ENCODE peak calls at places on chromosomes 16 and 17, in six cellular contexts. V, Z, T, E, J and K are unnamed samples.

GRCh38 chr16:8867483-8868271 is 1.1 kb downstream of the CARHSP1 start:
- DNase-seq in V (peak), Z (no peak), T (no peak), E (peak), J (no peak), K (peak)

GRCh38 chr16:81646561-81646960 is 132.5 kb upstream of the PLCG2 start:
- DNase-seq in V (no peak), Z (peak), T (no peak), E (no peak), J (no peak), K (no peak)

GRCh38 chr16:50478773-50479149 is 69.4 kb upstream of the NKD1 start:
- DNase-seq in V (no peak), Z (no peak), T (peak), E (no peak), J (no peak), K (no peak)

GRCh38 chr16:9091867-9092281 is 430 bp downstream of the HAPSTR1 start:
- DNase-seq in V (no peak), Z (no peak), T (peak), E (no peak), J (no peak), K (no peak)

GRCh38 chr17:1709971-1710806 is at the start of gene TLCD2:
- DNase-seq in V (peak), Z (peak), T (peak), E (peak), J (no peak), K (peak)

GRCh38 chr17:77109159-77110005 is 31.4 kb upstream of the SEC14L1 start:
- DNase-seq in V (no peak), Z (no peak), T (no peak), E (no peak), J (no peak), K (no peak)

GRCh38 chr17:52681486-52681885 is 523.0 kb upstream of the CA10 start:
- DNase-seq in V (no peak), Z (no peak), T (no peak), E (no peak), J (no peak), K (no peak)

GRCh38 chr17:64240741-64241347 is 22.2 kb downstream of the TEX2 start:
- DNase-seq in V (peak), Z (peak), T (no peak), E (no peak), J (peak), K (no peak)

GRCh38 chr17:59778996-59779395 is 71.5 kb downstream of the VMP1 start:
- DNase-seq in V (no peak), Z (no peak), T (no peak), E (no peak), J (no peak), K (no peak)

GRCh38 chr17:78026381-78026780 is 67.9 kb downstream of the TNRC6C start:
- DNase-seq in V (no peak), Z (no peak), T (no peak), E (no peak), J (no peak), K (no peak)

GRCh38 chr17:63995626-63996025 is 2.5 kb upstream of the PRR29 start:
- DNase-seq in V (no peak), Z (no peak), T (no peak), E (peak), J (no peak), K (no peak)

GRCh38 chr16:81661082-81661481 is 118.0 kb upstream of the PLCG2 start:
- DNase-seq in V (no peak), Z (no peak), T (no peak), E (no peak), J (no peak), K (no peak)

GRCh38 chr17:30200086-30200485 is 35.4 kb downstream of the SLC6A4 start:
- DNase-seq in V (no peak), Z (no peak), T (no peak), E (no peak), J (no peak), K (no peak)

GRCh38 chr16:20740007-20740883 is 1.4 kb downstream of the THUMPD1 start:
- DNase-seq in V (no peak), Z (peak), T (peak), E (no peak), J (no peak), K (no peak)

GRCh38 chr17:45681706-45682105 is 102.4 kb upstream of the CRHR1 start:
- DNase-seq in V (no peak), Z (no peak), T (no peak), E (no peak), J (no peak), K (no peak)

GRCh38 chr16:84989791-84990620 is 21.3 kb downstream of the ZDHHC7 start:
- DNase-seq in V (no peak), Z (no peak), T (no peak), E (no peak), J (no peak), K (no peak)

GRCh38 chr16:4309833-4310266 is 6.0 kb upstream of the GLIS2 start:
- DNase-seq in V (peak), Z (peak), T (peak), E (no peak), J (no peak), K (peak)

GRCh38 chr16:89325861-89326471 is 108.5 kb downstream of the ZNF778 start:
- DNase-seq in V (no peak), Z (peak), T (no peak), E (peak), J (no peak), K (no peak)

GRCh38 chr16:89924298-89924924 is 1.3 kb downstream of the TUBB3 start:
- DNase-seq in V (no peak), Z (peak), T (peak), E (no peak), J (no peak), K (peak)

GRCh38 chr17:43020789-43021738 is 1.1 kb downstream of the VAT1 start:
- DNase-seq in V (peak), Z (peak), T (peak), E (no peak), J (no peak), K (peak)

GRCh38 chr16:66717112-66717675 is 20.7 kb upstream of the CMTM4 start:
- DNase-seq in V (peak), Z (peak), T (peak), E (no peak), J (peak), K (peak)

GRCh38 chr16:15450624-15451023 is 16.2 kb downstream of the BMERB1 start:
- DNase-seq in V (no peak), Z (no peak), T (no peak), E (peak), J (no peak), K (no peak)

GRCh38 chr17:17983776-17984175 is 11.1 kb downstream of the DRC3 start:
- DNase-seq in V (no peak), Z (no peak), T (no peak), E (no peak), J (no peak), K (no peak)

GRCh38 chr17:17983376-17983775 is 10.7 kb downstream of the DRC3 start:
- DNase-seq in V (no peak), Z (no peak), T (no peak), E (no peak), J (no peak), K (no peak)

GRCh38 chr17:17985153-17985552 is 12.5 kb downstream of the DRC3 start:
- DNase-seq in V (no peak), Z (no peak), T (no peak), E (no peak), J (no peak), K (no peak)

GRCh38 chr17:17987187-17987896 is 14.7 kb downstream of the DRC3 start:
- DNase-seq in V (no peak), Z (no peak), T (no peak), E (no peak), J (no peak), K (no peak)

GRCh38 chr17:17985555-17985954 is 12.9 kb downstream of the DRC3 start:
- DNase-seq in V (no peak), Z (no peak), T (no peak), E (no peak), J (no peak), K (no peak)
- TF ChIP-seq CTCF in V (no peak), Z (peak), T (no peak), E (peak), J (peak), K (no peak)

GRCh38 chr17:12438212-12438611 is 227.5 kb upstream of the MYOCD start:
- DNase-seq in V (no peak), Z (no peak), T (no peak), E (no peak), J (no peak), K (no peak)
- TF ChIP-seq CTCF in V (no peak), Z (no peak), T (no peak), E (no peak), J (no peak), K (no peak)

GRCh38 chr16:1825864-1826690 is 548 bp downstream of the HAGH start:
- DNase-seq in V (no peak), Z (peak), T (peak), E (no peak), J (no peak), K (peak)
- TF ChIP-seq CTCF in V (no peak), Z (peak), T (no peak), E (peak), J (no peak), K (no peak)

GRCh38 chr17:51474764-51475163 is 214.4 kb downstream of the UTP18 start:
- DNase-seq in V (no peak), Z (no peak), T (no peak), E (no peak), J (no peak), K (no peak)

GRCh38 chr17:51481370-51481769 is 221.0 kb downstream of the UTP18 start:
- DNase-seq in V (no peak), Z (no peak), T (no peak), E (no peak), J (no peak), K (no peak)

GRCh38 chr17:51475650-51476221 is 215.4 kb downstream of the UTP18 start:
- DNase-seq in V (no peak), Z (no peak), T (no peak), E (no peak), J (no peak), K (no peak)

DNA sequence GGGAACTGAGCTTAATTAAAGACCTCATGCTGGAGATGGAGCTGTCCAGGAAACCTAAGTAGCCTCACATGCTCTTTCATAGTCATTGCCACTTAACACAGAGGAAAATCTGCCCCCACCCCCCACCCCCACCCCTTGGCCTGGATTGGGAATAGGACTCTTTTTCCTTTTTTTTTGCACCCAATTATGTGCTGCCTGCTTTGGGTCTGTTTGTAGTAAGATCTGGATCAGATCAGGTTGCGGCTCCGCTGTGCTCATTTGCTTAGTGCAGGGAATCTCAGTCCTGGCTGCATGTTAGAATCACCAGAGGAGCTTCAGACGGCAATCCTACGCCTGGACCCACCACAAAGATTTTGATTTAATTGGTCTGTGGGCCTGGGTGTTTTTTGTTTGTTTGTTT is 219.0 kb downstream of the UTP18 start:
- DNase-seq in V (no peak), Z (no peak), T (no peak), E (no peak), J (no peak), K (no peak)
- TF ChIP-seq CTCF in V (no peak), Z (no peak), T (no peak), E (no peak), J (no peak), K (no peak)

DNA sequence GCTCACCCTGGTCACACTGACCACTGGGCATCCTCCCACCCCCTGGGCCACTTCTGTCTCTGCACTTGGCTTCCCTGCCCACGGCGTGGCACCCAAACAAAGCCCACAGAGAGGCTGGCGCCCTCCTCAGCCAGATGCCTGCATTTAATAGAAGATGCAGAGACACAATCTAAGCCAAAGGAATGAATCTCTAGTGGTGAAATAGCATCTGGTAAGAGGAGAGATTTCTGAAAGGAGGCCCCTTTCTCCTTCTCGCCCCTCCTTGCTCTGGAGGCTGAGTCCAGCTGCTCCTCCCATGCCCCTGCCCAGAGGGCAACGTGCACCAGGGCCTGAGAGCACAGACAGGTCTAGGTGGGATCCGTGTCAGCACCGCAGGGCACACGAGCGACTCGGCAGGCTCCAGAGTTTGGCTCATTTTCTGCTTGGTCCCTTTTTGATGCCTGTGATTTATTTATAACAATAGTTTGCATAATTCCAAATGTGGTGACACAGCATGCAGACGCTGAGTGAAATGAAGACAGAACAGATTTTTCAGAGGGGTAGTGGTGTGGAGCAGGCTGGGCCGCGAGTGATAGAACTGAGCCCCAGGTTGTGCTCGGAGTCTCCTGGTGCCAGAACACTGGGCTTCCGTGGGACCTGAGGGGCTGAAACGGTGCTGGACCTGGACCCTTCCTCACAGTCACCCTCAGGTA is 95.6 kb downstream of the METRNL start:
- DNase-seq in V (no peak), Z (no peak), T (no peak), E (peak), J (no peak), K (no peak)
- TF ChIP-seq CTCF in V (no peak), Z (peak), T (no peak), E (no peak), J (no peak), K (no peak)

DNA sequence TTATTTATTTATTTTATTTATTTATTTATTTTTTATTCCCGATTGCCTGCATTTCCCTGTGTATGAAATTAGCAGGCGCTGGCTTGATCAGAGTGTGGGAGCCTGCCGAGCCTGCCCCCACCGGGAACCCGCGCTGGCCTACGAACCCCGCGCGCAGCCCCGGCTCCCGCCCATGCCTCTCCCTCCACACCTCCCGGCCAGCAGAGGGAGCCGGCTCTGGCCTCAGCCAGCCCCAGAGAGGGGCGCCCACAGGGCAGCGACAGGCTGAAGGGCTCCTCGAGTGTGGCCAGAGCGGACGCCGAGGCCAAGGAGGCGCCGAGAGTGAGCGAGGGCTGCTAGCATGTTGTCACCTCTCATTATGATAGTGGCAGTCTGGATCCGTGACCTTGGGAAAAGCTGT is 13.0 kb upstream of the RBL2 start:
- DNase-seq in V (no peak), Z (no peak), T (no peak), E (no peak), J (no peak), K (no peak)
- TF ChIP-seq CTCF in V (no peak), Z (peak), T (no peak), E (no peak), J (peak), K (no peak)

GRCh38 chr17:66625321-66625767 is 209.6 kb upstream of the CACNG5 start:
- DNase-seq in V (no peak), Z (peak), T (no peak), E (no peak), J (no peak), K (no peak)
- TF ChIP-seq CTCF in V (peak), Z (peak), T (peak), E (peak), J (peak), K (no peak)

DNA sequence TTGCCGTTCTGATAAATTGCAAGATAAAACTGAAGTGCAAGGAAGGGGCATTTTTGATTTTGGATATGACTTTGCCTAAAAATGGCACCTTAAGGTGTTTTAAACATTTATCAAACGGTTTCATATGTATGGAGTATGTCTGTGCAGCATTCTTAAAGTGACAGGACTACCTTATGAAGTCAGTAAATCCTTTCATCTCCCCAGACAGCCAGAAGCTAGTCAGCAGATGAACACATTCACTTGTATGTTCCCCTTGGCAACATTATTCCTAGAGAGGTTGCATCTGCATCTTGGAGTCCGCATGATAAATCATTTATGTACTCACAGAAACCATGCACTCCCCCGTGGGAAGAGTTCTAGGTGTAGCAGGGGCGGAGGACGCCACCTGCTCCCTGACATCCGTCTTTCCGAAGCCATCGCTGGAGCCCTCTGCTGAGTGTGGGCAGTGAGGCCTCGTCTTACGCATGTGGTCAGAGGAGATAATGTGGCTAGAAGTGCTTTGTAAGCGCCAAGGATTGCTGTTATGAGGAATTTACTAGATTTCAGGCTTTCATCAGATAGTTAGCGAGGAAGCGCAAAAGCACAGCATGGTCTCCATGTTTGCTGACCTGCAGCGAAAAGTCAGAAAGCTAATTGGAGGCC is 144.5 kb downstream of the RPTOR start:
- DNase-seq in V (no peak), Z (no peak), T (no peak), E (no peak), J (no peak), K (peak)
- TF ChIP-seq CTCF in V (no peak), Z (no peak), T (no peak), E (no peak), J (no peak), K (no peak)

GRCh38 chr16:68372381-68372720 is 61.5 kb downstream of the PRMT7 start:
- DNase-seq in V (no peak), Z (no peak), T (no peak), E (no peak), J (no peak), K (no peak)
- TF ChIP-seq CTCF in V (no peak), Z (no peak), T (no peak), E (no peak), J (no peak), K (no peak)

DNA sequence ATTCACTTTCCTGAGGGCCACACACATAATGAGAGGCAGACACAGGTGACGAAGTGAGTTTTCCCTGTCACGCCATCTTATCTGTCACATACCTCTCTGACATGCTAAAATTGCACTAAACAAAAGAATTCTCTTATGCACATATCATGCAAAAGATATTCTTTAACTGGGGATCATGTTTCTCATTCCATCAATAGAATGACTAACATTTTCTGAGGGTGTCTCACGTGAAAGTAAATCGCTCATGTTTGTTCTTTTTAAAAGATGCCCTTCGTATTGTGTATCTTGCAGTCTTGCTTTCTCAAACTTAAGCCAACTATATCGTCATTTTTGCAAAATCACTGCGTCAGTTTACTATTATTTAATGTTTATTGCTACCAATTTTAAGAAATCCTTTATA is 306.4 kb downstream of the WWOX start:
- DNase-seq in V (no peak), Z (no peak), T (no peak), E (no peak), J (no peak), K (no peak)
- TF ChIP-seq CTCF in V (no peak), Z (no peak), T (no peak), E (no peak), J (no peak), K (no peak)